ENCODE peak calls at places on chromosome 10, in four cellular contexts. N is dorsolateral prefrontal cortex, D is AG04449, X is fibroblast of the aortic adventitia. Y is an unnamed sample.
A peak's percentile ranks its signal among the peaks of the same experiment; 100 is the strongest.

GRCh38 chr10:85655394-85655793 is 711.2 kb downstream of the GRID1 start:
- DNase-seq in N (no peak), D (no peak), X (no peak), Y (no peak)

GRCh38 chr10:56258991-56259390 is 102.1 kb downstream of the ZWINT start:
- DNase-seq in N (no peak), D (no peak), X (no peak), Y (no peak)

GRCh38 chr10:60978287-60979115 is 34.5 kb upstream of the RHOBTB1 start:
- DNase-seq in N (no peak), D (no peak), X (peak; percentile 13), Y (no peak)

GRCh38 chr10:9707205-9707604 is 1310.5 kb upstream of the CELF2 start:
- DNase-seq in N (no peak), D (no peak), X (no peak), Y (no peak)

GRCh38 chr10:5666324-5667220 is at the start of gene ASB13:
- DNase-seq in N (peak; percentile 68), D (no peak), X (peak; percentile 22), Y (no peak)

GRCh38 chr10:117518246-117518645 is 24.3 kb upstream of the EMX2 start:
- DNase-seq in N (no peak), D (no peak), X (no peak), Y (no peak)

GRCh38 chr10:49740346-49741107 is 21.6 kb downstream of the OGDHL start:
- DNase-seq in N (no peak), D (no peak), X (no peak), Y (peak; percentile 17)

GRCh38 chr10:88647216-88647615 is 17.0 kb upstream of the LIPF start:
- DNase-seq in N (no peak), D (no peak), X (no peak), Y (no peak)

GRCh38 chr10:47326927-47327330 is 4.7 kb downstream of the GDF2 start:
- DNase-seq in N (no peak), D (no peak), X (no peak), Y (no peak)

GRCh38 chr10:31129880-31130405 is 98.3 kb upstream of the ZNF438 start:
- DNase-seq in N (no peak), D (no peak), X (no peak), Y (no peak)

GRCh38 chr10:50807851-50808776 is 68.4 kb downstream of the ASAH2B start:
- DNase-seq in N (no peak), D (no peak), X (peak; percentile 15), Y (no peak)

GRCh38 chr10:123636598-123637325 is 29.4 kb upstream of the GPR26 start:
- DNase-seq in N (no peak), D (no peak), X (no peak), Y (no peak)

GRCh38 chr10:122033224-122033926 is 44.4 kb downstream of the TACC2 start:
- DNase-seq in N (no peak), D (no peak), X (no peak), Y (no peak)

GRCh38 chr10:75358121-75358520 is 43.4 kb downstream of the ZNF503 start:
- DNase-seq in N (no peak), D (no peak), X (no peak), Y (no peak)

GRCh38 chr10:1345368-1345767 is 289.2 kb downstream of the WDR37 start:
- DNase-seq in N (no peak), D (no peak), X (no peak), Y (no peak)

GRCh38 chr10:127849896-127850295 is 42.8 kb downstream of the CLRN3 start:
- DNase-seq in N (no peak), D (no peak), X (no peak), Y (peak; percentile 25)

GRCh38 chr10:113175176-113175575 is 225.1 kb downstream of the TCF7L2 start:
- DNase-seq in N (no peak), D (no peak), X (no peak), Y (no peak)

GRCh38 chr10:70752571-70752970 is 32.6 kb downstream of the TBATA start:
- DNase-seq in N (peak; percentile 27), D (no peak), X (no peak), Y (no peak)

GRCh38 chr10:34228066-34228465 is 587.0 kb downstream of the PARD3 start:
- DNase-seq in N (no peak), D (no peak), X (no peak), Y (no peak)

GRCh38 chr10:73094249-73094850 is 2.3 kb downstream of the P4HA1 start:
- DNase-seq in N (no peak), D (no peak), X (peak; percentile 45), Y (no peak)

GRCh38 chr10:131149586-131149985 is 161.9 kb downstream of the TCERG1L start:
- DNase-seq in N (peak; percentile 16), D (no peak), X (no peak), Y (no peak)

GRCh38 chr10:80373566-80373965 is 17.0 kb downstream of the DYDC2 start:
- DNase-seq in N (no peak), D (no peak), X (no peak), Y (no peak)

GRCh38 chr10:119205926-119206602 is 1.3 kb upstream of the GRK5 start:
- DNase-seq in N (peak; percentile 53), D (no peak), X (no peak), Y (no peak)

GRCh38 chr10:119176166-119176565 is 2.4 kb downstream of the PRDX3 start:
- DNase-seq in N (no peak), D (no peak), X (no peak), Y (no peak)

GRCh38 chr10:132926777-132927650 is 15.4 kb downstream of the CFAP46 start:
- DNase-seq in N (peak; percentile 37), D (no peak), X (no peak), Y (no peak)

GRCh38 chr10:4195214-4195613 is 410.2 kb upstream of the KLF6 start:
- DNase-seq in N (no peak), D (no peak), X (peak; percentile 22), Y (no peak)

GRCh38 chr10:132918617-132919373 is 23.6 kb downstream of the CFAP46 start:
- DNase-seq in N (peak; percentile 40), D (no peak), X (no peak), Y (no peak)

GRCh38 chr10:66637273-66638036 is 288.4 kb upstream of the LRRTM3 start:
- DNase-seq in N (no peak), D (no peak), X (no peak), Y (no peak)

GRCh38 chr10:113035724-113036312 is 85.8 kb downstream of the TCF7L2 start:
- DNase-seq in N (no peak), D (no peak), X (peak; percentile 50), Y (no peak)

GRCh38 chr10:45180946-45181439 is 134.4 kb downstream of the OR13A1 start:
- DNase-seq in N (no peak), D (no peak), X (no peak), Y (no peak)

GRCh38 chr10:116084166-116084565 is 188.8 kb downstream of the GFRA1 start:
- DNase-seq in N (no peak), D (no peak), X (no peak), Y (no peak)

GRCh38 chr10:110408203-110408871 is 89.4 kb upstream of the DUSP5 start:
- DNase-seq in N (no peak), D (no peak), X (no peak), Y (no peak)

GRCh38 chr10:58352956-58353610 is 18.3 kb downstream of the UBE2D1 start:
- DNase-seq in N (no peak), D (no peak), X (no peak), Y (no peak)

GRCh38 chr10:6569259-6569658 is 10.8 kb downstream of the PRKCQ start:
- DNase-seq in N (no peak), D (no peak), X (no peak), Y (no peak)

GRCh38 chr10:131570716-131571307 is 259.3 kb upstream of the TCERG1L start:
- DNase-seq in N (no peak), D (no peak), X (no peak), Y (no peak)

GRCh38 chr10:78292250-78292986 is 258.8 kb downstream of the RPS24 start:
- DNase-seq in N (no peak), D (no peak), X (no peak), Y (no peak)

GRCh38 chr10:129334326-129334725 is 132.7 kb upstream of the MGMT start:
- DNase-seq in N (no peak), D (no peak), X (no peak), Y (no peak)

GRCh38 chr10:129329375-129330040 is 137.5 kb upstream of the MGMT start:
- DNase-seq in N (no peak), D (no peak), X (no peak), Y (no peak)

GRCh38 chr10:129335396-129335795 is 131.6 kb upstream of the MGMT start:
- DNase-seq in N (no peak), D (no peak), X (no peak), Y (no peak)

GRCh38 chr10:129335942-129336341 is 131.1 kb upstream of the MGMT start:
- DNase-seq in N (no peak), D (no peak), X (no peak), Y (no peak)

DNA sequence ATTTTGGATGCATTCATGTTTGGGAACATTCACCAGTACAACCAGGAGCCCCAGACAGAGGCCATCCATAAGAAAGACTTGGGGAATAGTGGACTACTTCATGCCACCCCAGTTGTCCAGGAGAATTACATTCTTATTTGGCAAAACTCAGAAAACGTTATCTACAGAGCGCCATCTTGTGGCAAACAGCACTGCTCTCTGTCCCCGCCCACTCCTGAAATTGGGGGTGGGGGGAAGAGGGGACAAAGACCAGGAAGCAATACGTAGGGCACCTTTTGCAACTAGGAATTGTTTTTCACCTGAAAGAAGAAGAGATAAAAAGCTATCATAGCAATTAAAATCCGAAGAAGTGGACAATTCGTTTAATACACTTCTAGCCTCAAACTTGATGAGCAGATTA is 134.6 kb upstream of the MGMT start:
- DNase-seq in N (no peak), D (no peak), X (no peak), Y (no peak)
- TF ChIP-seq CTCF in N (peak; percentile 60), D (no peak), X (no peak), Y (peak; percentile 49)

GRCh38 chr10:16943301-16944080 is 126.3 kb upstream of the RSU1 start:
- DNase-seq in N (no peak), D (no peak), X (peak; percentile 66), Y (no peak)
- TF ChIP-seq CTCF in N (no peak), D (no peak), X (no peak), Y (no peak)

GRCh38 chr10:72068901-72069446 is 19.4 kb downstream of the SPOCK2 start:
- DNase-seq in N (no peak), D (no peak), X (no peak), Y (no peak)
- TF ChIP-seq CTCF in N (no peak), D (no peak), X (no peak), Y (no peak)

GRCh38 chr10:79305515-79305914 is 41.8 kb upstream of the PPIF start:
- DNase-seq in N (no peak), D (no peak), X (no peak), Y (no peak)

GRCh38 chr10:79304479-79305087 is 42.7 kb upstream of the PPIF start:
- DNase-seq in N (no peak), D (no peak), X (no peak), Y (no peak)

GRCh38 chr10:79306644-79307220 is 40.5 kb upstream of the PPIF start:
- DNase-seq in N (no peak), D (no peak), X (no peak), Y (no peak)

GRCh38 chr10:79308016-79308415 is 39.3 kb upstream of the PPIF start:
- DNase-seq in N (no peak), D (no peak), X (no peak), Y (no peak)

GRCh38 chr10:79305988-79306387 is 41.3 kb upstream of the PPIF start:
- DNase-seq in N (no peak), D (no peak), X (no peak), Y (no peak)
- TF ChIP-seq CTCF in N (no peak), D (no peak), X (no peak), Y (no peak)

GRCh38 chr10:54985732-54986131 is 184.7 kb upstream of the PCDH15 start:
- DNase-seq in N (no peak), D (no peak), X (no peak), Y (no peak)
- TF ChIP-seq CTCF in N (peak; percentile 48), D (no peak), X (no peak), Y (peak; percentile 58)

Y was measured in D721Med.